ENCODE peak calls at places on chromosome 14, in five cellular contexts. E is GM12878, U is SK-N-SH, O is K562, W is HepG2. N is an unnamed sample.

GRCh38 chr14:68232643-68233055 is 413.1 kb downstream of the RAD51B start:
- DNase-seq in E (peak), W (peak), O (no peak), U (no peak), N (no peak)

GRCh38 chr14:54579606-54580005 is 12.7 kb downstream of the SAMD4A start:
- DNase-seq in W (no peak), O (no peak), U (no peak), E (no peak), N (no peak)

GRCh38 chr14:101380512-101380911 is 180.8 kb upstream of the DIO3 start:
- DNase-seq in E (no peak), O (no peak), W (no peak), U (no peak), N (no peak)

GRCh38 chr14:53295985-53296582 is 143.0 kb upstream of the DDHD1 start:
- DNase-seq in E (no peak), W (peak), O (peak), U (peak), N (peak)

GRCh38 chr14:105028251-105028927 is 7.5 kb upstream of the CDCA4 start:
- DNase-seq in E (no peak), O (no peak), U (no peak), W (no peak), N (no peak)

GRCh38 chr14:68361231-68361630 is 431.6 kb downstream of the ZFP36L1 start:
- DNase-seq in U (no peak), O (no peak), E (no peak), W (no peak), N (no peak)

GRCh38 chr14:100827140-100827517 is 1.2 kb downstream of the MEG3 start:
- DNase-seq in W (no peak), E (no peak), U (no peak), O (no peak), N (no peak)

GRCh38 chr14:86852530-86852929 is 1140.5 kb downstream of the GALC start:
- DNase-seq in U (no peak), E (no peak), O (no peak), W (no peak), N (no peak)

GRCh38 chr14:96380735-96381134 is 11.2 kb upstream of the AK7 start:
- DNase-seq in E (peak), O (no peak), W (no peak), U (no peak), N (no peak)

GRCh38 chr14:96385385-96385784 is 6.5 kb upstream of the AK7 start:
- DNase-seq in O (no peak), W (no peak), U (no peak), E (no peak), N (no peak)

GRCh38 chr14:96384053-96384452 is 7.9 kb upstream of the AK7 start:
- DNase-seq in O (no peak), E (no peak), W (no peak), U (no peak), N (no peak)

GRCh38 chr14:96384740-96385139 is 7.2 kb upstream of the AK7 start:
- DNase-seq in W (no peak), O (no peak), U (no peak), E (no peak), N (no peak)

GRCh38 chr14:96383445-96383844 is 8.5 kb upstream of the AK7 start:
- DNase-seq in U (no peak), W (no peak), O (no peak), E (no peak), N (no peak)
- TF ChIP-seq FOXM1 in U (no peak), W (no peak), O (no peak), E (no peak), N (no peak)

GRCh38 chr14:58942516-58942915 is 246.0 kb upstream of the DAAM1 start:
- DNase-seq in U (no peak), W (no peak), E (no peak), O (no peak), N (no peak)
- TF ChIP-seq FOXM1 in U (no peak), W (no peak), E (no peak), O (no peak), N (no peak)

DNA sequence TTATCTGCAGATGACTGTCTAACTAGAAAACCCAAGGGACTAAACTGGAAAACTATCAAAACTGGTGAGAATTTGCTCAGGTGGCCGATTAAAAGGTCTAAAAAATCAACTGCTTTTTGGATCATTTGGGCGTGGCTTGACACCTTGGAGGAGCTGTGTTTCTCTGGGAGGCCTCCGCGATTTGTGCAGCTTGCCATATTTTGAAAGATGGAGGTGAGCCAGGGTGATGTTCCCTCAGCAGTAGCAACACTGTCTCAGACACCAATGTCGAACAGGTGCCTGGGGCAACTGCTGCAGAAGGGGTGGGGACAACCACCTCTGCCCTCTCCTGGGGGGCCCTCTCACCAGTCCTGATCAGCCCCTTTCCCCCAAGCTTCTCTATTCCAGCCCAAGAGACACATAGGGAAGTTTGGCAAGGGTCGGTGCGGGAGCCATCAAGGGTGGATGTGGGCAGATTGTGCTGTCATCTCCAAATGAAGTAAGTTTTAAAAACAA is 3.8 kb downstream of the CCDC177 start:
- DNase-seq in W (no peak), U (no peak), E (no peak), O (no peak), N (no peak)
- TF ChIP-seq FOXM1 in W (no peak), U (no peak), E (no peak), O (no peak), N (no peak)

GRCh38 chr14:61601923-61602732 is 93.2 kb upstream of the HIF1A start:
- DNase-seq in E (no peak), W (no peak), U (no peak), O (no peak), N (peak)
- TF ChIP-seq FOXM1 in E (no peak), W (no peak), U (no peak), O (no peak), N (no peak)

GRCh38 chr14:79011920-79012204 is 841.7 kb downstream of the NRXN3 start:
- DNase-seq in U (no peak), O (no peak), E (no peak), W (no peak), N (no peak)

GRCh38 chr14:79021756-79022155 is 851.6 kb downstream of the NRXN3 start:
- DNase-seq in W (no peak), U (no peak), E (no peak), O (no peak), N (no peak)

GRCh38 chr14:79018846-79019245 is 848.7 kb downstream of the NRXN3 start:
- DNase-seq in U (no peak), E (no peak), O (no peak), W (no peak), N (no peak)

GRCh38 chr14:79016828-79017505 is 846.8 kb downstream of the NRXN3 start:
- DNase-seq in W (peak), U (no peak), E (no peak), O (no peak), N (no peak)

GRCh38 chr14:79017561-79017960 is 847.4 kb downstream of the NRXN3 start:
- DNase-seq in E (no peak), W (no peak), O (no peak), U (no peak), N (no peak)
- TF ChIP-seq FOXM1 in E (no peak), W (no peak), O (no peak), U (no peak), N (no peak)

GRCh38 chr14:103679351-103679750 is 35.9 kb downstream of the XRCC3 start:
- DNase-seq in W (peak), E (peak), O (no peak), U (peak), N (peak)
- TF ChIP-seq FOXM1 in W (no peak), E (no peak), O (no peak), U (no peak), N (no peak)

GRCh38 chr14:35213143-35213788 is 78.9 kb upstream of the PSMA6 start:
- DNase-seq in U (no peak), O (no peak), W (peak), E (no peak), N (no peak)

GRCh38 chr14:35215110-35215872 is 76.9 kb upstream of the PSMA6 start:
- DNase-seq in U (no peak), O (peak), E (no peak), W (peak), N (peak)

GRCh38 chr14:35211067-35211466 is 81.1 kb upstream of the PSMA6 start:
- DNase-seq in O (no peak), E (no peak), U (no peak), W (no peak), N (no peak)

GRCh38 chr14:35212471-35213142 is 79.6 kb upstream of the PSMA6 start:
- DNase-seq in E (no peak), W (no peak), U (no peak), O (no peak), N (no peak)

GRCh38 chr14:35213869-35214387 is 78.3 kb upstream of the PSMA6 start:
- DNase-seq in U (no peak), O (no peak), W (peak), E (no peak), N (no peak)
- TF ChIP-seq FOXM1 in U (no peak), O (no peak), W (no peak), E (no peak), N (no peak)

N was measured in HEK293T.